ENCODE peak calls at places on chromosome 17, in eight cellular contexts. K is T-helper 1 cell; A is cardiac muscle cell; O is fibroblast of lung; V is astrocyte of the hippocampus; W is AG09309; I is naive thymus-derived CD4-positive, alpha-beta T cell; P is NCI-H1092 treated with DMSO at 0.1 percent for 48 hours. C is an unnamed sample.

GRCh38 chr17:3447625-3448024 is 14.0 kb upstream of the OR1E2 start:
- DNase-seq in K (no peak), O (no peak), W (no peak), P (no peak), I (no peak), A (peak), V (no peak), C (no peak)

GRCh38 chr17:14307560-14308024 is 6.7 kb downstream of the HS3ST3B1 start:
- DNase-seq in K (no peak), V (peak), A (peak), O (peak), I (no peak), W (peak), P (no peak), C (peak)

GRCh38 chr17:34568953-34569352 is 10.4 kb upstream of the TMEM132E start:
- DNase-seq in I (no peak), P (no peak), V (no peak), K (no peak), A (no peak), O (no peak), W (no peak), C (no peak)

GRCh38 chr17:48795444-48796162 is 21.4 kb downstream of the TTLL6 start:
- DNase-seq in K (no peak), A (peak), V (peak), W (peak), I (no peak), O (peak), P (no peak), C (peak)

GRCh38 chr17:49575524-49576120 is at the start of gene NXPH3:
- DNase-seq in V (peak), O (peak), A (peak), K (peak), I (peak), P (no peak), W (no peak), C (no peak)

GRCh38 chr17:1967092-1967662 is 58.0 kb downstream of the RTN4RL1 start:
- DNase-seq in V (no peak), K (no peak), A (no peak), W (no peak), O (no peak), I (no peak), P (no peak), C (no peak)

GRCh38 chr17:82458885-82459424 is 414 bp downstream of the NARF start:
- DNase-seq in P (no peak), O (peak), V (peak), W (no peak), A (peak), I (no peak), K (no peak), C (no peak)

GRCh38 chr17:4498461-4499397 is at the start of gene SPNS2:
- DNase-seq in A (peak), W (no peak), I (peak), O (peak), K (peak), P (peak), V (peak), C (no peak)

GRCh38 chr17:49739662-49740271 is 24.2 kb downstream of the FAM117A start:
- DNase-seq in A (peak), W (no peak), O (no peak), K (peak), P (peak), I (peak), V (no peak), C (no peak)